ENCODE peak calls at places on chromosomes 11 and 22, in five cellular contexts. V is progenitor cell of endocrine pancreas, W is glutamatergic neuron, Y is A673, K is HFF-Myc. B is an unnamed sample.

GRCh38 chr11:46436113-46436512 is 44.5 kb upstream of the CHRM4 start:
- DNase-seq in V (no peak), W (no peak), Y (no peak), K (no peak), B (no peak)

GRCh38 chr22:21761086-21761485 is 25.5 kb upstream of the YPEL1 start:
- DNase-seq in K (no peak), Y (no peak), V (no peak), W (no peak), B (no peak)

GRCh38 chr11:14611939-14612338 is 31.7 kb upstream of the PDE3B start:
- DNase-seq in V (no peak), Y (no peak), W (no peak), K (no peak), B (no peak)

GRCh38 chr11:14414470-14415461 is 55.8 kb upstream of the RRAS2 start:
- DNase-seq in W (no peak), Y (no peak), K (no peak), V (no peak), B (no peak)

GRCh38 chr11:93724090-93724489 is 17.2 kb downstream of the TAF1D start:
- DNase-seq in W (no peak), V (no peak), K (no peak), Y (no peak), B (no peak)

GRCh38 chr22:22720201-22720723 is 75.8 kb downstream of the GGTLC2 start:
- DNase-seq in Y (peak; percentile 80), K (peak; percentile 21), W (peak; percentile 73), V (peak; percentile 30), B (peak; percentile 74)

GRCh38 chr11:62404435-62404834 is 14.4 kb upstream of the SCGB1A1 start:
- DNase-seq in K (no peak), W (no peak), Y (no peak), V (no peak), B (no peak)

GRCh38 chr11:115682101-115682500 is 177.9 kb upstream of the CADM1 start:
- DNase-seq in K (no peak), W (no peak), V (no peak), Y (no peak), B (no peak)

GRCh38 chr11:223026-223789 is 12.9 kb downstream of the SIRT3 start:
- DNase-seq in Y (no peak), W (no peak), V (no peak), K (no peak), B (no peak)

GRCh38 chr11:84714316-84714780 is 912.8 kb downstream of the DLG2 start:
- DNase-seq in Y (peak; percentile 80), V (peak; percentile 68), K (peak; percentile 1), W (peak; percentile 33), B (peak; percentile 79)

GRCh38 chr22:23180893-23181762 is 819 bp downstream of the BCR start:
- DNase-seq in Y (peak; percentile 39), K (no peak), W (peak; percentile 33), V (no peak), B (no peak)

GRCh38 chr11:80651004-80651403 is 1210.2 kb upstream of the TENM4 start:
- DNase-seq in V (no peak), Y (no peak), K (no peak), W (no peak), B (no peak)

GRCh38 chr11:120579601-120580000 is 68.1 kb downstream of the GRIK4 start:
- DNase-seq in V (no peak), K (no peak), Y (no peak), W (no peak), B (no peak)

GRCh38 chr22:44999231-44999630 is 10.6 kb downstream of the PHF21B start:
- DNase-seq in V (no peak), W (no peak), K (no peak), Y (no peak), B (no peak)

GRCh38 chr11:72737341-72737740 is 14.9 kb downstream of the ARAP1 start:
- DNase-seq in W (no peak), Y (no peak), V (no peak), K (no peak), B (no peak)

GRCh38 chr11:105861225-105861624 is 160.8 kb downstream of the MSANTD4 start:
- DNase-seq in V (no peak), W (no peak), K (no peak), Y (no peak), B (no peak)

B was measured in endothelial cell.